ENCODE peak calls at places on chromosomes 16 and 17, in four cellular contexts. S, L, R and Q are unnamed samples.
A peak's percentile ranks its signal among the peaks of the same experiment; 100 is the strongest.

GRCh38 chr17:4156750-4157381 is 13.9 kb downstream of the CYB5D2 start:
- DNase-seq in S (peak; percentile 66), L (no peak), R (no peak), Q (no peak)

GRCh38 chr16:65845466-65846209 is 520.9 kb upstream of the CDH5 start:
- DNase-seq in S (no peak), L (no peak), R (no peak), Q (no peak)

GRCh38 chr17:69179227-69179952 is 37.7 kb upstream of the ABCA6 start:
- DNase-seq in S (no peak), L (no peak), R (no peak), Q (no peak)

GRCh38 chr17:59505610-59506276 is 59.7 kb upstream of the DHX40 start:
- DNase-seq in S (no peak), L (peak; percentile 65), R (no peak), Q (no peak)

GRCh38 chr17:55513885-55514590 is 2.8 kb upstream of the SMIM36 start:
- DNase-seq in S (peak; percentile 69), L (peak; percentile 84), R (peak; percentile 59), Q (peak; percentile 48)

GRCh38 chr16:20111143-20111542 is 37.5 kb upstream of the GPR139 start:
- DNase-seq in S (no peak), L (no peak), R (no peak), Q (no peak)

GRCh38 chr16:86286991-86287640 is 223.2 kb upstream of the FOXF1 start:
- DNase-seq in S (peak; percentile 67), L (no peak), R (no peak), Q (no peak)

GRCh38 chr17:17146791-17147406 is 59.2 kb downstream of the PLD6 start:
- DNase-seq in S (peak; percentile 69), L (peak; percentile 41), R (no peak), Q (no peak)

GRCh38 chr17:5563451-5563850 is 20.9 kb downstream of the NLRP1 start:
- DNase-seq in S (no peak), L (no peak), R (no peak), Q (no peak)

GRCh38 chr16:48831081-48831722 is 221.2 kb upstream of the N4BP1 start:
- DNase-seq in S (peak; percentile 61), L (peak; percentile 10), R (no peak), Q (peak; percentile 21)

GRCh38 chr16:89105599-89106151 is 12.0 kb downstream of the ACSF3 start:
- DNase-seq in S (no peak), L (no peak), R (no peak), Q (no peak)

GRCh38 chr17:76820523-76820922 is 47.7 kb upstream of the MGAT5B start:
- DNase-seq in S (no peak), L (no peak), R (no peak), Q (no peak)

GRCh38 chr16:24191876-24192402 is 64.2 kb upstream of the CACNG3 start:
- DNase-seq in S (no peak), L (no peak), R (no peak), Q (no peak)

GRCh38 chr16:80028581-80029380 is 428.2 kb upstream of the MAF start:
- DNase-seq in S (no peak), L (no peak), R (no peak), Q (no peak)

GRCh38 chr17:33978889-33979288 is 276.2 kb upstream of the CCL2 start:
- DNase-seq in S (no peak), L (no peak), R (no peak), Q (no peak)

GRCh38 chr17:79803421-79803996 is 6.6 kb upstream of the CBX8 start:
- DNase-seq in S (no peak), L (no peak), R (no peak), Q (no peak)

GRCh38 chr17:16428098-16428882 is 12.9 kb downstream of the TRPV2 start:
- DNase-seq in S (peak; percentile 74), L (peak; percentile 64), R (no peak), Q (peak; percentile 66)

GRCh38 chr17:11369570-11369969 is 128.6 kb downstream of the SHISA6 start:
- DNase-seq in S (no peak), L (no peak), R (no peak), Q (no peak)

GRCh38 chr16:67528222-67528869 is at the start of gene RIPOR1:
- DNase-seq in S (peak; percentile 53), L (peak; percentile 45), R (no peak), Q (peak; percentile 65)

GRCh38 chr16:16045879-16046278 is 96.5 kb downstream of the ABCC1 start:
- DNase-seq in S (peak; percentile 64), L (no peak), R (no peak), Q (no peak)

GRCh38 chr16:75789237-75789636 is 62.9 kb upstream of the CPHXL start:
- DNase-seq in S (no peak), L (peak; percentile 53), R (no peak), Q (peak; percentile 56)

GRCh38 chr17:61157246-61157887 is 242.3 kb upstream of the TBX2 start:
- DNase-seq in S (no peak), L (no peak), R (no peak), Q (no peak)

GRCh38 chr17:78040561-78041400 is 82.3 kb downstream of the TNRC6C start:
- DNase-seq in S (no peak), L (no peak), R (peak; percentile 21), Q (no peak)

GRCh38 chr17:39001703-39002637 is 34.8 kb upstream of the FBXO47 start:
- DNase-seq in S (peak; percentile 28), L (no peak), R (no peak), Q (peak; percentile 77)

GRCh38 chr17:3594056-3594810 is 15.0 kb downstream of the TRPV1 start:
- DNase-seq in S (no peak), L (no peak), R (no peak), Q (no peak)

GRCh38 chr16:56944954-56945839 is 13.3 kb downstream of the HERPUD1 start:
- DNase-seq in S (no peak), L (no peak), R (peak; percentile 61), Q (no peak)

GRCh38 chr16:9090101-9090959 is 1.1 kb upstream of the HAPSTR1 start:
- DNase-seq in S (peak; percentile 59), L (no peak), R (no peak), Q (peak; percentile 65)

GRCh38 chr16:5906351-5906750 is 808.8 kb upstream of the EEF2KMT start:
- DNase-seq in S (no peak), L (no peak), R (no peak), Q (no peak)

GRCh38 chr17:75130632-75131277 is 787 bp downstream of the NT5C start:
- DNase-seq in S (peak; percentile 75), L (peak; percentile 68), R (no peak), Q (peak; percentile 67)

GRCh38 chr16:11681526-11681925 is 13.3 kb downstream of the SNN start:
- DNase-seq in S (no peak), L (no peak), R (no peak), Q (no peak)

DNA sequence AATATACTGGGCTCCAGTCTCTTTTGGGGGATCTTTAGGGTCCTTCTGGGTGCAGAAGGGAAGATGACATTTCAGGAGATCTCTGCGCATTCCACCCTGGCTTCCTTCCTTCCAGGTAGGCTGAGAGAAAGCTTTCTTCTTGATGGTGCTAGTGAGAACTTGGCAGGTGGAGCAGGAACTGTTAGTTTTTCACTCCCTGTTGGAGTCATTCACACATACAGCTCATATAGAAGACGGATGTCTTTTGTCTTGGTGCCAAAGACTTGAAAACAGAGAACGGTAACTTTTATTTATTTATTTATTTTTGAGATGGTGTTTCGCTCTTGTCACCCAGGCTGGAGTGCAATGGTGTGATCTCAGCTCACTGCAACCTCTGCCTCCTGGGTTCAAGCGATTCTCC is 43.9 kb downstream of the PITPNC1 start:
- DNase-seq in S (no peak), L (no peak), R (no peak), Q (no peak)
- TF ChIP-seq ETV6 in S (no peak), L (no peak), R (no peak), Q (no peak)

GRCh38 chr17:40857535-40857934 is 9.5 kb downstream of the KRT12 start:
- DNase-seq in S (no peak), L (no peak), R (no peak), Q (no peak)
- TF ChIP-seq ATF3 in S (no peak), L (no peak), R (no peak), Q (no peak)

GRCh38 chr16:35431829-35432663 is 1972.6 kb downstream of the TP53TG3F start:
- DNase-seq in S (peak; percentile 19), L (no peak), R (no peak), Q (peak; percentile 55)
- TF ChIP-seq ETV6 in S (no peak), L (no peak), R (no peak), Q (no peak)

GRCh38 chr17:50423553-50424159 is 2.4 kb upstream of the ACSF2 start:
- DNase-seq in S (no peak), L (peak; percentile 92), R (no peak), Q (peak; percentile 37)
- TF ChIP-seq ATF3 in S (no peak), L (no peak), R (no peak), Q (no peak)

DNA sequence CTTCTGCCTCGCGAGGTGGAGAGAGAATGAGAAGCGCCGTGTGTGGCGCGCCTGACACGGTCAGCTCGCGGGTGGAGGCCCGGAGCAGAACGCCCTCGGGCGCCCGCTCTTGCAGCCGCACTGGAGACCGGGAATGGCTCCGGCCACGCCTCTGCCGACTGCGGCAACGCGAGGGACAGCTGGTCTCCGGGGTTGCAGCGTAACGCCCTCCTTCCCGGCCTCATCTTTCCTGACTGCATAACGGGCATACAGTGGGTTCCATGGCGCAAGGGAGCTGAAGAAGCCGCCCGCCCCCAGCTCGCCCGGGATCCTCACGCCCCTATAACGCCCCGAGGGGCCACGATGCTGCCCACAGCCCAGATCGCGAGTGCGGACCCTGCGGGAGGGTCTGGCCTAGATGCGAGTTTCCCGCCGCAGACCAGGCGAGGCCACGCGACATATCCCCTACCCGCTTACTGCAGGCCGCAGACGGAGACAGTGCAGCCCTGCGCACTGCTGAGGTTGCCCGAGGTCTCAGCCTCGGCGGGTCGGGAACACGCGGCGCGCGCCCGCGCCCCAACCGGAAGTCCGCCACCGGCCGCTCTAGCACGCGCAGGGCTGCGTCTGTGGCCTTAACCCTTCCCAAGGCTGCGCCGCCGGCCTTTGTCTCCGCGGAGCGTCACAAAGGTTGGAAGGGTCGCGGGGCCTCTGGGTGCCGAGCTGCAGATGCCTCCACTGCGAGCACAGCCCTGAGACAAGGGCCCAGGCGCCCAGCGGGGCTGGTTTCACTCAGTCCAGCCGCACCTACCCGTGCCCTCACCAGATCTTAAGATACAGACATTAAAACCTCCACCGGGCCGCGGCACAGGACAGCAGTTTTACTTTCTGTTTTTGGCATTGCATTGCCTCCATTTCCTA is 18.8 kb downstream of the BCL7C start:
- DNase-seq in S (peak; percentile 91), L (peak; percentile 91), R (peak; percentile 64), Q (peak; percentile 96)
- TF ChIP-seq ETV6 in S (peak; percentile 95), L (peak; percentile 98), R (no peak), Q (no peak)

DNA sequence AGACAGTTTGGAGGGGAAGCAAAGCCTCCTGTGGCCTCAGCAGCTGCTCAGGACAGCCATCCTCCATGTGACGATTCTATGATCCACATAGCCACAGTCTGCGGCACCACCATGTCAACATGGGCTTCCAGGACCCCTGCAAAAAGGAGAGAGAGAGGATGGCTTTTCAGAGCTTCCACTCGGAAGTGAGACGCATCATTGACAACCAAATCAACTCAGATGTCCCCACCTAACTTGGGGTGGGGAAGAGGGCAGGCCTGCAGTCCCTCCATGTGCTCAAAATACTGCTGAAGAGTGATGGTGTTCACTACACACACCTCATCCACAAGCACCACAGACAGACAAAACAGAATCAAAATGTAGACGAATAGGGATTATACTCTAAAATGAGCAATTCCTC is 5.9 kb upstream of the METTL16 start:
- DNase-seq in S (no peak), L (no peak), R (no peak), Q (no peak)
- TF ChIP-seq ATF3 in S (no peak), L (no peak), R (no peak), Q (no peak)